ENCODE peak calls at places on chromosomes 2 and 18, in seven cellular contexts. G is GM12865, O is astrocyte of the spinal cord, K is dorsolateral prefrontal cortex, X is MCF 10A, N is BJ, M is neuronal stem cell. E is an unnamed sample.
A peak's percentile ranks its signal among the peaks of the same experiment; 100 is the strongest.

GRCh38 chr2:131566371-131566770 is 38.7 kb downstream of the CCDC74A start:
- DNase-seq in M (no peak), K (no peak), N (no peak), X (no peak), O (no peak), G (no peak), E (no peak)

GRCh38 chr18:50079571-50080295 is 115.2 kb downstream of the MYO5B start:
- DNase-seq in X (peak; percentile 24), G (no peak), O (no peak), M (no peak), K (peak; percentile 75), N (no peak), E (peak; percentile 46)

GRCh38 chr2:230684222-230685164 is 28.1 kb upstream of the CAB39 start:
- DNase-seq in K (no peak), M (no peak), N (no peak), X (peak; percentile 91), G (no peak), O (peak; percentile 68), E (no peak)

GRCh38 chr2:100365434-100365833 is 43.1 kb upstream of the LONRF2 start:
- DNase-seq in G (no peak), O (peak; percentile 93), K (no peak), X (peak; percentile 100), N (peak; percentile 55), M (no peak), E (no peak)

GRCh38 chr2:171957061-171957460 is 34.8 kb downstream of the HAT1 start:
- DNase-seq in K (no peak), G (no peak), M (no peak), N (no peak), O (no peak), X (peak; percentile 27), E (no peak)

GRCh38 chr2:100706249-100706648 is 113.7 kb upstream of the NPAS2 start:
- DNase-seq in M (no peak), G (no peak), K (no peak), N (no peak), X (no peak), O (no peak), E (no peak)

GRCh38 chr2:95231723-95232122 is 24.4 kb downstream of the ZNF892 start:
- DNase-seq in N (peak; percentile 31), K (peak; percentile 64), G (peak; percentile 64), M (peak; percentile 65), O (peak; percentile 78), X (peak; percentile 89), E (peak; percentile 69)

GRCh38 chr18:25146113-25146512 is 205.9 kb downstream of the ZNF521 start:
- DNase-seq in G (no peak), N (no peak), K (no peak), O (no peak), M (no peak), X (no peak), E (no peak)

GRCh38 chr18:76496200-76496890 is 1.3 kb upstream of the ZNF516 start:
- DNase-seq in M (peak; percentile 70), N (no peak), X (peak; percentile 39), O (peak; percentile 69), K (no peak), G (peak; percentile 31), E (no peak)

GRCh38 chr2:179233037-179233436 is 31.6 kb downstream of the SESTD1 start:
- DNase-seq in O (no peak), K (no peak), X (no peak), N (no peak), M (no peak), G (no peak), E (no peak)

GRCh38 chr2:28602136-28602660 is 106.3 kb downstream of the PLB1 start:
- DNase-seq in K (no peak), M (no peak), O (no peak), G (no peak), N (no peak), X (no peak), E (no peak)

GRCh38 chr2:240820607-240821428 is 799 bp upstream of the KIF1A start:
- DNase-seq in K (no peak), N (no peak), X (no peak), O (no peak), M (peak; percentile 50), G (no peak), E (peak; percentile 73)

GRCh38 chr2:21047161-21048009 is 3.5 kb upstream of the APOB start:
- DNase-seq in X (no peak), O (no peak), K (no peak), G (no peak), N (no peak), M (no peak), E (no peak)

GRCh38 chr2:186294489-186294888 is 191.6 kb upstream of the ZC3H15 start:
- DNase-seq in M (no peak), G (no peak), N (no peak), K (no peak), O (peak; percentile 11), X (no peak), E (no peak)

GRCh38 chr2:85180322-85181092 is 47.3 kb downstream of the TCF7L1 start:
- DNase-seq in O (no peak), N (no peak), G (no peak), M (no peak), X (no peak), K (no peak), E (no peak)

GRCh38 chr2:176817061-176817565 is 395.5 kb upstream of the HNRNPA3 start:
- DNase-seq in O (no peak), M (no peak), G (peak; percentile 11), N (no peak), K (no peak), X (peak; percentile 14), E (no peak)

GRCh38 chr2:44929680-44930273 is 11.7 kb upstream of the SIX3 start:
- DNase-seq in O (no peak), G (no peak), K (no peak), N (no peak), X (no peak), M (no peak), E (no peak)

GRCh38 chr2:195837987-195838386 is 181.0 kb downstream of the SLC39A10 start:
- DNase-seq in X (no peak), M (no peak), G (no peak), O (no peak), K (no peak), N (no peak), E (no peak)

GRCh38 chr2:9473985-9474360 is 378 bp upstream of the IAH1 start:
- DNase-seq in K (peak; percentile 66), N (no peak), M (no peak), O (peak; percentile 27), X (no peak), G (peak; percentile 72), E (peak; percentile 52)

GRCh38 chr2:120880381-120880780 is 144.7 kb downstream of the GLI2 start:
- DNase-seq in X (no peak), M (no peak), G (no peak), K (no peak), N (no peak), O (peak; percentile 81), E (no peak)

GRCh38 chr2:191245869-191246531 is 796 bp downstream of the MYO1B start:
- DNase-seq in N (no peak), K (no peak), X (peak; percentile 81), G (no peak), M (peak; percentile 77), O (peak; percentile 77), E (no peak)

GRCh38 chr2:74138952-74139323 is 8.8 kb downstream of the BOLA3 start:
- DNase-seq in N (no peak), M (no peak), O (no peak), X (no peak), K (no peak), G (no peak), E (no peak)

GRCh38 chr2:223503746-223504145 is 98.4 kb downstream of the SCG2 start:
- DNase-seq in N (no peak), G (no peak), X (peak; percentile 38), K (no peak), O (no peak), M (no peak), E (no peak)

GRCh38 chr2:140643761-140644187 is 1487.0 kb downstream of the LRP1B start:
- DNase-seq in X (peak; percentile 5), K (no peak), G (no peak), M (no peak), O (peak; percentile 69), N (peak; percentile 6), E (no peak)

GRCh38 chr2:26033270-26033768 is 565 bp upstream of the RAB10 start:
- DNase-seq in M (peak; percentile 89), K (peak; percentile 64), G (peak; percentile 86), N (peak; percentile 29), O (peak; percentile 88), X (peak; percentile 88), E (no peak)

GRCh38 chr18:9750606-9751304 is 42.7 kb downstream of the RAB31 start:
- DNase-seq in G (no peak), K (no peak), O (no peak), M (no peak), N (no peak), X (no peak), E (no peak)

GRCh38 chr2:170972508-170973224 is 43.6 kb downstream of the GORASP2 start:
- DNase-seq in K (no peak), M (no peak), G (no peak), N (no peak), X (peak; percentile 5), O (peak; percentile 20), E (no peak)

GRCh38 chr2:8761529-8762164 is 75.8 kb downstream of the KIDINS220 start:
- DNase-seq in M (peak; percentile 35), O (peak; percentile 57), N (no peak), G (peak; percentile 47), X (peak; percentile 47), K (no peak), E (no peak)

GRCh38 chr2:64842030-64842429 is 147.2 kb upstream of the SLC1A4 start:
- DNase-seq in G (no peak), M (no peak), O (no peak), K (no peak), N (no peak), X (no peak), E (no peak)

GRCh38 chr18:9069482-9070059 is 32.9 kb upstream of the NDUFV2 start:
- DNase-seq in M (no peak), G (peak; percentile 78), K (no peak), X (no peak), O (no peak), N (no peak), E (no peak)

GRCh38 chr2:144137705-144138428 is 382.1 kb downstream of the ZEB2 start:
- DNase-seq in K (no peak), M (peak; percentile 32), X (no peak), G (no peak), O (peak; percentile 38), N (peak; percentile 27), E (no peak)